ENCODE peak calls at places on chromosome X, in five cellular contexts. N, W, V, S and L are unnamed samples.

GRCh38 chrX:2397648-2398340 is 103.0 kb downstream of the DHRSX start:
- DNase-seq in N (peak; percentile 50), W (no peak), V (no peak), S (no peak), L (no peak)

GRCh38 chrX:107135965-107136307 is 17.3 kb upstream of the RBM41 start:
- DNase-seq in N (no peak), W (no peak), V (no peak), S (no peak), L (no peak)

GRCh38 chrX:121858867-121859647 is 811.6 kb downstream of the GLUD2 start:
- DNase-seq in N (no peak), W (no peak), V (no peak), S (no peak), L (no peak)

GRCh38 chrX:56800307-56800706 is 71.3 kb downstream of the NBDY start:
- DNase-seq in N (no peak), W (no peak), V (no peak), S (no peak), L (no peak)

GRCh38 chrX:42797646-42798045 is 19.7 kb upstream of the PPP1R2C start:
- DNase-seq in N (no peak), W (no peak), V (peak; percentile 14), S (no peak), L (no peak)

GRCh38 chrX:118594697-118595420 is 99.2 kb downstream of the DOCK11 start:
- DNase-seq in N (no peak), W (no peak), V (no peak), S (no peak), L (no peak)

GRCh38 chrX:1427756-1428155 is 25.0 kb downstream of the ASMTL start:
- DNase-seq in N (no peak), W (no peak), V (no peak), S (no peak), L (no peak)

GRCh38 chrX:48938721-48939416 is 18.5 kb downstream of the OTUD5 start:
- DNase-seq in N (no peak), W (no peak), V (no peak), S (no peak), L (no peak)

GRCh38 chrX:72243472-72243871 is 4.6 kb upstream of the ERCC6L start:
- DNase-seq in N (peak; percentile 62), W (no peak), V (peak; percentile 84), S (no peak), L (no peak)

GRCh38 chrX:70433848-70434351 is 10.7 kb upstream of the DLG3 start:
- DNase-seq in N (peak; percentile 37), W (peak; percentile 56), V (peak; percentile 57), S (peak; percentile 82), L (peak; percentile 70)

GRCh38 chrX:10769165-10769564 is 148.8 kb upstream of the MID1 start:
- DNase-seq in N (peak; percentile 41), W (no peak), V (peak; percentile 69), S (no peak), L (no peak)

GRCh38 chrX:136950206-136950605 is 69.7 kb upstream of the RBMX start:
- DNase-seq in N (no peak), W (no peak), V (no peak), S (no peak), L (no peak)

GRCh38 chrX:24260827-24261550 is 52.9 kb downstream of the SUPT20HL2 start:
- DNase-seq in N (peak; percentile 47), W (peak; percentile 43), V (no peak), S (no peak), L (no peak)

GRCh38 chrX:16671005-16671404 is 21.0 kb downstream of the S100G start:
- DNase-seq in N (peak; percentile 79), W (no peak), V (peak; percentile 75), S (no peak), L (no peak)

GRCh38 chrX:77785400-77785745 is 643 bp downstream of the ATRX start:
- DNase-seq in N (peak; percentile 15), W (no peak), V (peak; percentile 24), S (no peak), L (no peak)

GRCh38 chrX:141903400-141904155 is at the start of gene MAGEC1:
- DNase-seq in N (no peak), W (no peak), V (no peak), S (no peak), L (no peak)

GRCh38 chrX:125131146-125131545 is 188.5 kb upstream of the TEX13C start:
- DNase-seq in N (no peak), W (no peak), V (peak; percentile 58), S (no peak), L (no peak)

GRCh38 chrX:125137521-125137920 is 182.2 kb upstream of the TEX13C start:
- DNase-seq in N (no peak), W (no peak), V (no peak), S (no peak), L (no peak)

DNA sequence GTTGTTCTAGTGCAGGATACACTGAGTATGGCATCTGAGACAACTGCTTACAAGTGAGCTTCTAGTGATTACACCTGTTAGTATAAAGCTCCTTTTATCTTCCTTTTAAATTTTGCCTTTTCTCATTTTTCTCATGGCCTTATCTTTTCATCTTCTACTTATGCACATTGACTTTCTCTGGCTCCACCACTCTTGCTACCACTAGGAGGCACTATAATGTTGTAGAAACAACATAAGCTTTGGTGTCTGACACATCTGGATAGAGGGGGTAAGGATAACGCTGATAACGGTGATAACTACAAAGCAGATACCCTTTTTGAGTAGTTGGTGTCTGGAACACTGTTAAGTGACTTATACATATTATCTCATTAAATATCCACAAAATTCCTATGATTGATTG is 187.4 kb upstream of the TEX13C start:
- DNase-seq in N (no peak), W (no peak), V (peak; percentile 68), S (no peak), L (no peak)
- TF ChIP-seq CTCF in N (no peak), W (no peak), V (peak; percentile 79), S (no peak), L (no peak)

DNA sequence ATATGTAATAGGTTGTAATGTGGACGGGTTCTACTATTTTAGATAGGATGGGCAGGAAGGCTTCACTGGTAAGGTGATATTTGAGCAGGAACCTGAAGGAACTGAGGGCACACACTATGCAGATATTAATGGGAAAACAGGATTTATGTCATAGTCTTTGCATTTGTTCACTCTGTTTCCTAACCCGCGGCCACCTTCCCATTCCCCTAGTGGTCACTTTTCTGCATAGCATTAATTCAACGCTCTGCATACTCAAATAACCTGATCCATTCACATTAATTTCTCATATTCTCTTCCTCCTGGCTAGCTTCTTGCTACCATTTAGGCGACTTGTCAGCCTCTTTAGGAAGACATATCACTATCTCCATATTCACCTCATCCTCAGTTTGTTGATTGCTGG is 61.5 kb downstream of the GSPT2 start:
- DNase-seq in N (no peak), W (no peak), V (no peak), S (no peak), L (no peak)
- TF ChIP-seq CTCF in N (peak; percentile 17), W (no peak), V (peak; percentile 29), S (no peak), L (peak; percentile 8)

DNA sequence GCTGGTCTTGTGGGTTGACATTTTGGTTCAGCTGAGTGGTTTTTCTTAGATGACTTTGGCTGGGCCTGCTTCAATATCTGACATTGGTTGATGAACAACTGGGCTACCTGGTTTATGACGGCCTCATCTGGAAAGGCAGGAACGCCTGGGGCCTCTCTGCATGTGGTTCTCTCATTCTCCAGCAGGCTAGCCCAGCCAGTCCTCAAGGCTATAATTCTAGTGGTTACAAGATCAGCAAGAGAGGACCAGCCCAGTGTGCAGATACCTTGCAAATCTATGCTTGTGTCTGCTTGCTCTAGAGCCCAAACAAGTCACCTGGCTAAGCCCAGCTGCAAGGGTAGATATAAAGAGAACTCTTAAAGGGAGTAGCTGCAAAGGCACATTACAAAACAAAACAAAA is 214.2 kb upstream of the PUDP start:
- DNase-seq in N (no peak), W (no peak), V (no peak), S (no peak), L (no peak)
- TF ChIP-seq CTCF in N (no peak), W (no peak), V (no peak), S (no peak), L (no peak)

DNA sequence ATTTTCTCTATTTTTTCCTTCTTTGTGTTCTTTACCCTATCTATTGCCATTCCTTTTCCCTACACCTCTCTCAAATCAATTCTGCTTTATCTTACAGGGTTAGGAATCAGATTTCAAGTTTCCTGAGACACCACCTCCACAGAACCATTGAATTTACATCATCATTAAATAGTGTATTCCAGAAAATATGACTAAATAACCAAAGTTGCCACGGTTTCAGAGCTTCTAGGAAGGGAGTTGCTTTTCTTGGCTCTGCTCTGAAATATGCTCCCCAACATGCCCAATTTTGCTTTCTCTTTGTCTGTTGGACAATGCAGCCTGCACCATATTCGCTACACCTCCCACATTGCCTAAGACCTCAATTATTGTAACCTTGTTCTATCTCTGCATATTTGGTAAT is 124.8 kb upstream of the ACSL4 start:
- DNase-seq in N (peak; percentile 80), W (no peak), V (no peak), S (no peak), L (no peak)
- TF ChIP-seq CTCF in N (no peak), W (no peak), V (no peak), S (no peak), L (no peak)

DNA sequence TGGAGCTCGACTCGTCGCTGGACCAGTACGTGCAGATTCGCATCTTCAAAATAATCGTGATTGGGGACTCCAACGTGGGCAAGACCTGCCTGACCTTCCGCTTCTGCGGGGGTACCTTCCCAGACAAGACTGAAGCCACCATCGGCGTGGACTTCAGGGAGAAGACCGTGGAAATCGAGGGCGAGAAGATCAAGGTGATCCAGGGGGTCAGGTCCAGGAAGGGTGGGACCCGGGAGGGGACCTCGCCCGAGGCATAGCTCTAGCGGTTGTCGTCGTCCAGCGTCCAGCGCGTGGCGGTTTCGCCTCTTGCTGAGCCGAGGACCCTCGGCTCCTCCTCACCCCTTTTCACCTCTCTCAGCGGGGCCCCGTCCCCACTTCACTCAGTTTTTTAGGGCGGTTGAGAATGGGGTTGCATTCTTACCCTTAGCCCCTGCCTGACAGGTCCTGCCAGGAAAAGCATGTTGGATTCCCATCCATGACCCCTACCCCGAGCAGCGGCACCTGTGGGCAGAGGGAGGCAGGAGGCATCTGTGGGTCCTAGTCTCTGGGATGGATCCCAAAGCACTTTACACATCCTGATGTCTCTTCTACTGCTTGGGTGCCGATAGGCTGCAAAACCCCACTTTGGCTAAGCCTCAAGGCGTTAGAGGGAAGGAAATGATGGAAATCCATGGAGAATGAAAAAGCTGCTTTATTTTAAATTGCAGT is 519 bp downstream of the RAB33A start:
- DNase-seq in N (no peak), W (no peak), V (no peak), S (no peak), L (no peak)
- TF ChIP-seq CTCF in N (no peak), W (no peak), V (no peak), S (no peak), L (no peak)

DNA sequence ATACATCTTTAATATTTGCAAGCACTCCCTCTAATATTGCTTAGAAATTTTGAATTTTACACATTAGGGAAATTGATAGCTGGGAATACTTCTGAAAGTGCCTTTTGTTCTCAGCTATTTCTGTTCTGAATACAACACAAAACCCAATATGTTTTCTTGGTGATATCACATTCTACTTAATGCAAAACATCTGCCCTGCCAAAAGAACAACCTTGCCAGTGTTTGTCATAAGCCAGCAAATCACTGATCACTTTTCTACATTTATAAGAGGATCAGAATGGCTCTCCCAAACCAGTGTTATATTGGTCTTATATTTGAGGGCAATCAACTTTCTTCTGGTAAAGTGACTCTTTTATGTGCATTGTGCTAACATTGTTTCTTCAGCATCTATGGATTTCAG is 126.8 kb upstream of the APOOL start:
- DNase-seq in N (no peak), W (no peak), V (no peak), S (no peak), L (no peak)
- TF ChIP-seq CTCF in N (no peak), W (no peak), V (no peak), S (no peak), L (no peak)